ENCODE peak calls at places on chromosomes 16 and 17, in six cellular contexts. O is GM12865, E is right lobe of liver, M is heart left ventricle, B is cardiac fibroblast, X is right atrium auricular region. L is an unnamed sample.

GRCh38 chr17:17440938-17441730 is 35.7 kb upstream of the MED9 start:
- DNase-seq in O (no peak), E (no peak), M (no peak), B (no peak), X (no peak), L (no peak)

GRCh38 chr17:1730345-1731193 is 6.1 kb downstream of the WDR81 start:
- DNase-seq in O (no peak), E (peak), M (peak), B (peak), X (peak), L (peak)

GRCh38 chr16:10368984-10369551 is 16.8 kb upstream of the ATF7IP2 start:
- DNase-seq in O (peak), E (no peak), M (no peak), B (no peak), X (no peak), L (no peak)

GRCh38 chr17:39781028-39781800 is 43.5 kb downstream of the GRB7 start:
- DNase-seq in O (no peak), E (no peak), M (no peak), B (no peak), X (no peak), L (no peak)

GRCh38 chr17:13575922-13576419 is 25.8 kb downstream of the HS3ST3A1 start:
- DNase-seq in O (no peak), E (no peak), M (no peak), B (no peak), X (no peak), L (peak)

GRCh38 chr16:50196736-50197135 is 43.6 kb downstream of the TENT4B start:
- DNase-seq in O (peak), E (no peak), M (no peak), B (peak), X (no peak), L (peak)

GRCh38 chr17:14604920-14605599 is 304.2 kb downstream of the HS3ST3B1 start:
- DNase-seq in O (no peak), E (no peak), M (peak), B (no peak), X (peak), L (no peak)

GRCh38 chr16:84153660-84154214 is 8.6 kb downstream of the DNAAF1 start:
- DNase-seq in O (no peak), E (no peak), M (no peak), B (no peak), X (no peak), L (peak)

GRCh38 chr16:21997693-21998480 is 3.0 kb downstream of the PDZD9 start:
- DNase-seq in O (no peak), E (no peak), M (no peak), B (no peak), X (no peak), L (no peak)

GRCh38 chr16:51441331-51441730 is 290.3 kb upstream of the SALL1 start:
- DNase-seq in O (no peak), E (no peak), M (no peak), B (no peak), X (no peak), L (no peak)

GRCh38 chr16:53014287-53014686 is 38.4 kb downstream of the CHD9NB start:
- DNase-seq in O (no peak), E (no peak), M (no peak), B (no peak), X (no peak), L (no peak)
- TF ChIP-seq CTCF in O (no peak), E (no peak), M (no peak), B (no peak), X (no peak), L (no peak)

DNA sequence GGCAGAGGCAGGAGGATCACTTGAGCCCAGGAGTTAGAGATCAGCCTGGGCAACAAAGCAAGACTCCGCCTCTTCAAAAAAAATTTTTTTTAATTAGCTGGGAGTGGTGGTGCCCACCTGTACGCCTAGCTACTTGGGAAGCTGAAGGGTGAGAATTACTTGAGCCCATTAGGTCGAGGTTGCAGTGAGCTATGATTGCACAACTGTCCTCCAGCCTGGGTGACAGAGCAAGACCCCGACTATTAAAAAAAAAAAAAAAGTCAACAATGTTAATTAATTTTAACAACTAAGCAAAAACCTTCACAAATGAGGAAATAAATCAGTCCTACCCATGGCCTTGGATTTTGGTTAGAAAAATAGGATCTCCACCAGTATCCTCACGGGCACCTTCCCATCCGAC is 5.4 kb downstream of the DHX58 start:
- DNase-seq in O (no peak), E (no peak), M (no peak), B (no peak), X (no peak), L (no peak)
- H3K4me3 ChIP-seq in O (no peak), E (no peak), M (no peak), B (no peak), X (peak), L (no peak)

GRCh38 chr16:67462279-67462655 is 18.7 kb downstream of the ATP6V0D1 start:
- DNase-seq in O (no peak), E (no peak), M (no peak), B (no peak), X (no peak), L (no peak)

GRCh38 chr16:67461600-67462278 is 19.2 kb downstream of the ATP6V0D1 start:
- DNase-seq in O (no peak), E (no peak), M (no peak), B (no peak), X (no peak), L (no peak)

GRCh38 chr16:67464565-67464964 is 16.4 kb downstream of the ATP6V0D1 start:
- DNase-seq in O (no peak), E (peak), M (no peak), B (no peak), X (no peak), L (no peak)

GRCh38 chr16:67463059-67463458 is 17.9 kb downstream of the ATP6V0D1 start:
- DNase-seq in O (no peak), E (no peak), M (no peak), B (no peak), X (no peak), L (no peak)

DNA sequence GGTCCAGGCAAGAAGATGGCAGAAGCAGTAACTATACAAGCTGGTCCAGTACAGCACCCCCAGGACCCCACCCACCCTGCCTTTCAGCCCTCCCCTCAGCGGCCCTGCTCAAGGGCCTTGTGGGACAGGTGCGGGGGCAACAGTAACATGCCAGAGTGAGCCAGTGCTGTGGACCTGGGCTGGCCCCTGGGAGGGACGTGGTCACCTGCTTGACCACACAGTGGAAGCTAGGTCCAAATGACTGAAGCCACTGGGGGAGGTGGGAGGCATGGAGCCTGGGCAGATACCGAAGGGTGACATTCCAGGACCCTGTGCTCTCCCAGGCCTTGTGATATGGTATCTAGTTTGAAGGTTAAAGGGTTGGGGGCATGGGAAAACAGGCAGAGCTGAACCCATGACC is 17.3 kb downstream of the ATP6V0D1 start:
- DNase-seq in O (no peak), E (no peak), M (no peak), B (no peak), X (no peak), L (no peak)
- TF ChIP-seq CTCF in O (no peak), E (no peak), M (no peak), B (no peak), X (no peak), L (no peak)

GRCh38 chr17:5785867-5786509 is 201.7 kb upstream of the NLRP1 start:
- DNase-seq in O (peak), E (no peak), M (no peak), B (peak), X (no peak), L (peak)
- H3K4me3 ChIP-seq in O (no peak), E (no peak), M (no peak), B (no peak), X (no peak), L (no peak)

GRCh38 chr17:18949566-18949965 is 2.4 kb upstream of the SLC5A10 start:
- DNase-seq in O (no peak), E (no peak), M (no peak), B (no peak), X (no peak), L (no peak)

GRCh38 chr17:18954321-18954720 is 2.4 kb downstream of the SLC5A10 start:
- DNase-seq in O (no peak), E (no peak), M (no peak), B (no peak), X (no peak), L (no peak)

GRCh38 chr17:18953231-18953728 is 1.3 kb downstream of the SLC5A10 start:
- DNase-seq in O (no peak), E (no peak), M (no peak), B (no peak), X (no peak), L (no peak)

GRCh38 chr17:18950944-18951905 is 740 bp upstream of the SLC5A10 start:
- DNase-seq in O (no peak), E (no peak), M (no peak), B (no peak), X (no peak), L (no peak)

DNA sequence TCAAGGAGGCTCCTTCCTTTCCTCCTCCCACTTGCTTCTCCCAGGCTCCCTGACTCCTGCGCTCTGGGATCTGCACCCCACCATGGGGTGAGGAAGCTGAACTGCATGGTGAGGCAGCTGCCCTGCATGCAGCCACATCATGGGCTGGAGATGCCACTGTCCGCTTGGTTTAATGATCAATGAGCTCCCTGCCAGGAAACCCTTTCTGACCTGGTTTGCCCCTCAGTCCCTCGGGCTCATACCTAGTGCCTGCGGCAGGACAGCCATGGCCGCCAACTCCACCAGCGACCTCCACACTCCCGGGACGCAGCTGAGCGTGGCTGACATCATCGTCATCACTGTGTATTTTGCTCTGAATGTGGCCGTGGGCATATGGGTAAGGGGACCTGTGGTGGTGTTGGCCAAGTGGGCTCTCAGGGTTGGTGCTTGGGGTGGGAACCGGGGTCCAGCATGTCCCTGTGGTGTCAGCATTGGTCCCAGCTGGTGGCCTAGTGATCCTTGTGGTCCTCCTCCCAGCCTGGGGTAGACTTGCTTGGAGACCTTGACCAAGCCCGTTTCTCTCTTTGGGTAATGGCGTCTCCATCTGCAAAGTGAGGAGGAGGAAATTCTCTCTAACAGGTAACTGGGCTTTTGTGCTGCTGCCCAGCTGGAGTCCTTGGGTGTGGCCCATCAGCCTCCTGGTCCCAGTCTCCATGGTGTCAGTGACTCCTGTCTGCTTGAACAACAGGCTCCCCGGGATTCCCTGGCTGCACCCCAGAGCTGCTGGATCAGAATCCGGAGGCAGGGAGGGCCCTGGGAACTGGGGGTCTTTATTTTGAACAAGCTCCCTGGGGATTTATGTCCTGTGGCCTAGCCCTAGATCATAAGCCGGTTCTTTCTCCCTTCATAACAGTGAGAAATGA is at the start of gene SLC5A10:
- DNase-seq in O (no peak), E (no peak), M (no peak), B (no peak), X (no peak), L (no peak)
- TF ChIP-seq CTCF in O (peak), E (peak), M (no peak), B (peak), X (peak), L (peak)

GRCh38 chr17:50459756-50460155 is 8.9 kb downstream of the CHAD start:
- DNase-seq in O (no peak), E (no peak), M (no peak), B (no peak), X (no peak), L (no peak)

GRCh38 chr17:50459081-50459676 is 9.5 kb downstream of the CHAD start:
- DNase-seq in O (no peak), E (peak), M (no peak), B (peak), X (no peak), L (peak)

GRCh38 chr17:50457621-50458020 is 11.1 kb downstream of the CHAD start:
- DNase-seq in O (no peak), E (no peak), M (no peak), B (no peak), X (no peak), L (no peak)

GRCh38 chr17:50460831-50461526 is 7.7 kb downstream of the CHAD start:
- DNase-seq in O (no peak), E (no peak), M (no peak), B (no peak), X (no peak), L (no peak)

GRCh38 chr17:50458290-50458689 is 10.4 kb downstream of the CHAD start:
- DNase-seq in O (no peak), E (no peak), M (no peak), B (no peak), X (no peak), L (no peak)
- H3K4me3 ChIP-seq in O (no peak), E (no peak), M (no peak), B (no peak), X (no peak), L (no peak)

GRCh38 chr16:14011006-14011405 is 60.1 kb upstream of the MRTFB start:
- DNase-seq in O (no peak), E (no peak), M (no peak), B (no peak), X (no peak), L (no peak)

GRCh38 chr16:14004719-14005315 is 66.3 kb upstream of the MRTFB start:
- DNase-seq in O (no peak), E (no peak), M (no peak), B (no peak), X (no peak), L (peak)

GRCh38 chr16:14004031-14004718 is 66.9 kb upstream of the MRTFB start:
- DNase-seq in O (no peak), E (no peak), M (peak), B (no peak), X (no peak), L (peak)

GRCh38 chr16:14005335-14005734 is 65.8 kb upstream of the MRTFB start:
- DNase-seq in O (no peak), E (no peak), M (no peak), B (no peak), X (no peak), L (no peak)

DNA sequence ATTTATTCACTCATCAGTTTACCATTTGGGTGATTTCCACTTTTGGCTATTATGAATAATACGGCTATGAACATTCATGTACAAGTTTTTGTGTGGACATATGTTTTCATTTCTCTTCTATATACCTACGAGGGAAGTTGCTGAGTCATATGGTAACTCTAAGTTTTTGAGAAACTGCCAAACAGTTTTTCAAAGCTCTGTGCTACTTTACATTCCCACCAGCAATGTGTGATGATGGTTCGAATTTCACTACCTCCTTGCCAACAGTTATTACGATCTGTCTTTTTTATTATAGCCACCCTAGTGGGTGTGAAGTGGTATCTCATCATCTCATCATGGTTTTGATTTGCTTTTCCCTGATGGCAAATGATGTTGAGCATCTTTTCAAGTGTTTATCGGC is 63.7 kb upstream of the MRTFB start:
- DNase-seq in O (peak), E (no peak), M (no peak), B (peak), X (no peak), L (peak)
- TF ChIP-seq CTCF in O (no peak), E (no peak), M (no peak), B (no peak), X (no peak), L (no peak)

GRCh38 chr16:79668502-79668901 is 68.0 kb upstream of the MAF start:
- DNase-seq in O (no peak), E (no peak), M (no peak), B (no peak), X (no peak), L (no peak)

GRCh38 chr16:79677799-79678525 is 77.4 kb upstream of the MAF start:
- DNase-seq in O (no peak), E (no peak), M (no peak), B (no peak), X (no peak), L (no peak)

GRCh38 chr16:79672524-79672923 is 72.0 kb upstream of the MAF start:
- DNase-seq in O (no peak), E (no peak), M (no peak), B (no peak), X (no peak), L (no peak)

GRCh38 chr16:79679334-79679733 is 78.8 kb upstream of the MAF start:
- DNase-seq in O (no peak), E (no peak), M (no peak), B (no peak), X (no peak), L (no peak)

DNA sequence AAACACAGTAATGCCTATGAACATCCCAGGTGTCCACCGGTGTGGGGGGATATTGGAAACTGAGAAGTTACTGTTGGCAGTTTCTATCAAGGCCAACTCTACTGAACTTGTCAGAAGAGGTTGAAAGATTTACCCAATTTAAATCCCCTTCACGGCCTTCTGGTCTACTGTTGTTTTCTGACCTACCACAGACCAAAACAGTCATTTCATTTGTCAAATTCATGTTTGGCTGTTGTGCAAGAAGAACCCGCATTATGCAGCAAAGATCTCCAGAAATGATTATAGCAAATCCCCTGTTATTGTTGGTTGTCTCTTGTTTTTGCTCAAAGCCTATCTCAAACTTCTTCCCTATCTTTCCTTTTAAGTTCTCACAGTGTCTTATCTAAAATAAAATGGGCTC is 73.1 kb upstream of the MAF start:
- DNase-seq in O (no peak), E (no peak), M (no peak), B (no peak), X (no peak), L (no peak)
- H3K4me3 ChIP-seq in O (no peak), E (no peak), M (no peak), B (no peak), X (no peak), L (no peak)

GRCh38 chr16:31711344-31711845 is 162.2 kb upstream of the ZNF267 start:
- DNase-seq in O (no peak), E (no peak), M (no peak), B (no peak), X (no peak), L (no peak)
- TF ChIP-seq CTCF in O (peak), E (no peak), M (no peak), B (no peak), X (no peak), L (no peak)

DNA sequence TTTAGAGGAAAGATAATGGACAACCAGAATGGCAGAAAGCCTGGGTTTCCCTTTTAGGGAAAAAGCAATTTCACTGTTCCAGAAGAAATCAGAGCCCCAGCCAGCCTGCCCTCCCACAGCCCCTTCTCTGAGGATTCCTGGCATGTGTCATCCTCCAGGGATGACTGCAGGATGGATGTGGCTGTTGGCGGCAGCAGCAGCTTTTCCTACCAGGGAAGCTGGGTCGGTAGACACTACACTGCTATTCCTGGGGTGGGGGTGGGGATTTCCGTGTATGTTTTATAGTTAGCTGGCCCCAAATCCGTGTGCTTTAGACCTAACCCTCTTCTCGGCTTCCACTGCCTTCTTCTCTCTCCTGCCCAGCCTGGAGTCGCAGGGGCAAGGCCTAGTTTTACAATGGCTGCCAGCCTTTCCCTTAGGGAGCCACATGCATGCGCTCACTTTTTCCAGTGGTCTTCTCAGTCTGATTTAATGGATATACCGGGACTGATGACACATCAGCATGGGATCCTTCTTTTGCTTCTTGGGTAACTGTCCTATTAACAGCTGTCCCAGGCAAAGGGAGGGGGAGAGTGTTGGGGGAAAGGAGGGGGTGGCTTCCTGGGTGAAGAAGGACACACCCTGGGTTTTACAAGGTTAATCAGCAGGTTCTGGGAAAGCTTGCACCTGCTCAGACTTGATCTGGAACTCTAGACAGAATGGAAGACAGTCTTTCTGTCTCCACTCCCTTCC is 2.7 kb upstream of the NFE2L1 start:
- DNase-seq in O (no peak), E (no peak), M (no peak), B (peak), X (no peak), L (peak)
- H3K4me3 ChIP-seq in O (no peak), E (no peak), M (no peak), B (no peak), X (no peak), L (no peak)

L was measured in fibroblast of mammary gland.